ENCODE peak calls at places on chromosomes 11 and 22, in six cellular contexts. T is GM20000; R is stimulated activated CD4-positive, alpha-beta T cell treated with anti-CD3 and anti-CD28 coated beads, Interleukin-15, amount 100 ng/mL, for 1 hour; S is prostate gland; B is GM12865; G is astrocyte of the cerebellum. N is an unnamed sample.

GRCh38 chr11:8017894-8018741 is 31.0 kb downstream of the EIF3F start:
- DNase-seq in T (no peak), R (no peak), S (no peak), B (no peak), G (no peak), N (no peak)

GRCh38 chr11:111426615-111427014 is 47.5 kb upstream of the POU2AF1 start:
- DNase-seq in T (no peak), R (no peak), S (peak), B (no peak), G (no peak), N (no peak)

GRCh38 chr22:24402460-24403192 is 24.8 kb upstream of the ADORA2A start:
- DNase-seq in T (peak), R (no peak), S (peak), B (peak), G (peak), N (peak)

GRCh38 chr11:123548774-123549173 is 105.7 kb downstream of the SCN3B start:
- DNase-seq in T (no peak), R (no peak), S (no peak), B (no peak), G (no peak), N (no peak)

GRCh38 chr11:88421530-88421929 is 84.0 kb upstream of the CTSC start:
- DNase-seq in T (peak), R (no peak), S (no peak), B (peak), G (no peak), N (no peak)

GRCh38 chr11:131579932-131580387 is 209.5 kb downstream of the NTM start:
- DNase-seq in T (peak), R (no peak), S (no peak), B (peak), G (peak), N (no peak)

GRCh38 chr11:118916842-118917388 is 8.8 kb downstream of the BCL9L start:
- DNase-seq in T (no peak), R (no peak), S (peak), B (no peak), G (no peak), N (no peak)

GRCh38 chr11:3123316-3123715 is 41.8 kb downstream of the OSBPL5 start:
- DNase-seq in T (no peak), R (no peak), S (peak), B (no peak), G (peak), N (no peak)

GRCh38 chr11:110172666-110173065 is 79.5 kb downstream of the ZC3H12C start:
- DNase-seq in T (no peak), R (no peak), S (no peak), B (no peak), G (no peak), N (no peak)

GRCh38 chr11:27694992-27695391 is 5.3 kb downstream of the BDNF start:
- DNase-seq in T (no peak), R (no peak), S (no peak), B (no peak), G (no peak), N (no peak)

GRCh38 chr11:68690671-68691401 is 6.5 kb downstream of the GAL start:
- DNase-seq in T (no peak), R (no peak), S (no peak), B (no peak), G (no peak), N (no peak)

GRCh38 chr22:20438678-20439492 is 1.3 kb upstream of the SCARF2 start:
- DNase-seq in T (peak), R (no peak), S (no peak), B (no peak), G (no peak), N (no peak)

GRCh38 chr22:41478891-41479521 is 10.1 kb downstream of the ACO2 start:
- DNase-seq in T (peak), R (no peak), S (no peak), B (peak), G (no peak), N (no peak)

GRCh38 chr22:30250039-30250565 is 3.5 kb upstream of the LIF start:
- DNase-seq in T (no peak), R (no peak), S (no peak), B (no peak), G (no peak), N (no peak)

GRCh38 chr11:120894207-120894989 is 129.5 kb upstream of the TBCEL start:
- DNase-seq in T (no peak), R (no peak), S (peak), B (no peak), G (no peak), N (no peak)

GRCh38 chr11:112118176-112118575 is 31.5 kb downstream of the SDHD start:
- DNase-seq in T (no peak), R (no peak), S (no peak), B (peak), G (no peak), N (no peak)

GRCh38 chr11:10931761-10932700 is 74.2 kb upstream of the ZBED5 start:
- DNase-seq in T (peak), R (no peak), S (peak), B (no peak), G (no peak), N (no peak)

GRCh38 chr11:86681039-86681745 is 8.8 kb upstream of the ME3 start:
- DNase-seq in T (no peak), R (no peak), S (no peak), B (no peak), G (no peak), N (no peak)

GRCh38 chr11:306645-307371 is 808 bp upstream of the IFITM2 start:
- DNase-seq in T (no peak), R (no peak), S (no peak), B (no peak), G (no peak), N (no peak)

GRCh38 chr11:60921777-60922335 is 2.4 kb upstream of the TMEM132A start:
- DNase-seq in T (no peak), R (no peak), S (no peak), B (no peak), G (no peak), N (no peak)

GRCh38 chr22:20264614-20265452 is 3.3 kb downstream of the RTN4R start:
- DNase-seq in T (no peak), R (no peak), S (no peak), B (no peak), G (no peak), N (no peak)

GRCh38 chr11:105696000-105696399 is 86.1 kb downstream of the GRIA4 start:
- DNase-seq in T (no peak), R (no peak), S (no peak), B (peak), G (no peak), N (no peak)

GRCh38 chr11:16759857-16760256 is 21.4 kb downstream of the C11orf58 start:
- DNase-seq in T (no peak), R (no peak), S (no peak), B (no peak), G (no peak), N (no peak)

N was measured in epithelial cell of proximal tubule.